ENCODE peak calls at places on chromosomes 1 and 21, in seven cellular contexts. One of them, this sample, is unnamed.

GRCh38 chr1:27656157-27656893 is 15.7 kb downstream of the IFI6 start:
- DNase-seq in PC-9: no peak
- DNase-seq in lower lobe of right lung: peak; percentile 75
- DNase-seq in adrenal gland: peak; percentile 76
- DNase-seq in tibial nerve: peak; percentile 55
- DNase-seq in ascending aorta: peak; percentile 85
- DNase-seq in brain microvascular endothelial cell: peak; percentile 53
- DNase-seq in this sample: no peak

GRCh38 chr1:166432655-166433054 is 265.9 kb upstream of the FAM78B start:
- DNase-seq in PC-9: no peak
- DNase-seq in lower lobe of right lung: no peak
- DNase-seq in adrenal gland: no peak
- DNase-seq in tibial nerve: no peak
- DNase-seq in ascending aorta: no peak
- DNase-seq in brain microvascular endothelial cell: no peak
- DNase-seq in this sample: no peak

GRCh38 chr1:89843279-89844121 is 22.7 kb downstream of the LRRC8D start:
- DNase-seq in PC-9: peak; percentile 67
- DNase-seq in lower lobe of right lung: peak; percentile 79
- DNase-seq in adrenal gland: peak; percentile 72
- DNase-seq in tibial nerve: peak; percentile 35
- DNase-seq in ascending aorta: peak; percentile 73
- DNase-seq in brain microvascular endothelial cell: peak; percentile 54
- DNase-seq in this sample: peak; percentile 75

GRCh38 chr1:97943354-97943753 is 22.5 kb upstream of the DPYD start:
- DNase-seq in PC-9: no peak
- DNase-seq in lower lobe of right lung: no peak
- DNase-seq in adrenal gland: no peak
- DNase-seq in tibial nerve: no peak
- DNase-seq in ascending aorta: no peak
- DNase-seq in brain microvascular endothelial cell: peak; percentile 66
- DNase-seq in this sample: no peak

GRCh38 chr1:164821648-164822047 is 262.7 kb downstream of the PBX1 start:
- DNase-seq in PC-9: no peak
- DNase-seq in lower lobe of right lung: no peak
- DNase-seq in adrenal gland: no peak
- DNase-seq in tibial nerve: no peak
- DNase-seq in ascending aorta: no peak
- DNase-seq in brain microvascular endothelial cell: no peak
- DNase-seq in this sample: no peak

GRCh38 chr1:179996099-179996498 is 41.5 kb downstream of the CEP350 start:
- DNase-seq in PC-9: no peak
- DNase-seq in lower lobe of right lung: no peak
- DNase-seq in adrenal gland: no peak
- DNase-seq in tibial nerve: no peak
- DNase-seq in ascending aorta: no peak
- DNase-seq in brain microvascular endothelial cell: no peak
- DNase-seq in this sample: no peak

GRCh38 chr1:155061381-155062150 is 2.0 kb upstream of the EFNA4 start:
- DNase-seq in PC-9: peak; percentile 90
- DNase-seq in lower lobe of right lung: peak; percentile 88
- DNase-seq in adrenal gland: peak; percentile 90
- DNase-seq in tibial nerve: peak; percentile 96
- DNase-seq in ascending aorta: peak; percentile 92
- DNase-seq in brain microvascular endothelial cell: peak; percentile 81
- DNase-seq in this sample: peak; percentile 98

GRCh38 chr1:166272851-166273250 is 106.0 kb upstream of the FAM78B start:
- DNase-seq in PC-9: no peak
- DNase-seq in lower lobe of right lung: no peak
- DNase-seq in adrenal gland: no peak
- DNase-seq in tibial nerve: no peak
- DNase-seq in ascending aorta: no peak
- DNase-seq in brain microvascular endothelial cell: no peak
- DNase-seq in this sample: no peak

GRCh38 chr1:1163538-1164070 is 10.1 kb upstream of the TTLL10 start:
- DNase-seq in PC-9: no peak
- DNase-seq in lower lobe of right lung: no peak
- DNase-seq in adrenal gland: no peak
- DNase-seq in tibial nerve: no peak
- DNase-seq in ascending aorta: no peak
- DNase-seq in brain microvascular endothelial cell: no peak
- DNase-seq in this sample: no peak

GRCh38 chr1:100969336-100969735 is 56.2 kb downstream of the DPH5 start:
- DNase-seq in PC-9: no peak
- DNase-seq in lower lobe of right lung: no peak
- DNase-seq in adrenal gland: no peak
- DNase-seq in tibial nerve: no peak
- DNase-seq in ascending aorta: no peak
- DNase-seq in brain microvascular endothelial cell: no peak
- DNase-seq in this sample: no peak

GRCh38 chr1:205949753-205950152 is 6.5 kb upstream of the SLC26A9 start:
- DNase-seq in PC-9: no peak
- DNase-seq in lower lobe of right lung: no peak
- DNase-seq in adrenal gland: no peak
- DNase-seq in tibial nerve: no peak
- DNase-seq in ascending aorta: no peak
- DNase-seq in brain microvascular endothelial cell: no peak
- DNase-seq in this sample: no peak

GRCh38 chr1:21783679-21784603 is 992 bp upstream of the USP48 start:
- DNase-seq in PC-9: peak; percentile 93
- DNase-seq in lower lobe of right lung: peak; percentile 53
- DNase-seq in adrenal gland: peak; percentile 98
- DNase-seq in tibial nerve: no peak
- DNase-seq in ascending aorta: peak; percentile 76
- DNase-seq in brain microvascular endothelial cell: peak; percentile 93
- DNase-seq in this sample: peak; percentile 95

GRCh38 chr1:33753087-33753856 is 110.6 kb upstream of the HMGB4 start:
- DNase-seq in PC-9: no peak
- DNase-seq in lower lobe of right lung: no peak
- DNase-seq in adrenal gland: no peak
- DNase-seq in tibial nerve: no peak
- DNase-seq in ascending aorta: no peak
- DNase-seq in brain microvascular endothelial cell: no peak
- DNase-seq in this sample: no peak

GRCh38 chr1:51237714-51238403 is 1.8 kb downstream of the RNF11 start:
- DNase-seq in PC-9: no peak
- DNase-seq in lower lobe of right lung: no peak
- DNase-seq in adrenal gland: no peak
- DNase-seq in tibial nerve: no peak
- DNase-seq in ascending aorta: no peak
- DNase-seq in brain microvascular endothelial cell: peak; percentile 13
- DNase-seq in this sample: peak; percentile 88

GRCh38 chr1:4701276-4701675 is 46.9 kb downstream of the AJAP1 start:
- DNase-seq in PC-9: no peak
- DNase-seq in lower lobe of right lung: no peak
- DNase-seq in adrenal gland: no peak
- DNase-seq in tibial nerve: no peak
- DNase-seq in ascending aorta: no peak
- DNase-seq in brain microvascular endothelial cell: no peak
- DNase-seq in this sample: no peak

GRCh38 chr21:39938086-39938611 is 70.9 kb downstream of the PCP4 start:
- DNase-seq in PC-9: no peak
- DNase-seq in lower lobe of right lung: no peak
- DNase-seq in adrenal gland: peak; percentile 32
- DNase-seq in tibial nerve: no peak
- DNase-seq in ascending aorta: no peak
- DNase-seq in brain microvascular endothelial cell: no peak
- DNase-seq in this sample: no peak

GRCh38 chr1:119740261-119740660 is 28.4 kb downstream of the HMGCS2 start:
- DNase-seq in PC-9: no peak
- DNase-seq in lower lobe of right lung: no peak
- DNase-seq in adrenal gland: no peak
- DNase-seq in tibial nerve: no peak
- DNase-seq in ascending aorta: no peak
- DNase-seq in brain microvascular endothelial cell: no peak
- DNase-seq in this sample: no peak

GRCh38 chr1:69987881-69988280 is 217.5 kb downstream of the LRRC40 start:
- DNase-seq in PC-9: no peak
- DNase-seq in lower lobe of right lung: no peak
- DNase-seq in adrenal gland: no peak
- DNase-seq in tibial nerve: no peak
- DNase-seq in ascending aorta: no peak
- DNase-seq in brain microvascular endothelial cell: no peak
- DNase-seq in this sample: no peak

GRCh38 chr1:156436319-156437043 is 64.1 kb downstream of the MEF2D start:
- DNase-seq in PC-9: no peak
- DNase-seq in lower lobe of right lung: no peak
- DNase-seq in adrenal gland: no peak
- DNase-seq in tibial nerve: no peak
- DNase-seq in ascending aorta: no peak
- DNase-seq in brain microvascular endothelial cell: no peak
- DNase-seq in this sample: no peak

GRCh38 chr1:156434976-156435550 is 65.5 kb downstream of the MEF2D start:
- DNase-seq in PC-9: no peak
- DNase-seq in lower lobe of right lung: no peak
- DNase-seq in adrenal gland: no peak
- DNase-seq in tibial nerve: no peak
- DNase-seq in ascending aorta: no peak
- DNase-seq in brain microvascular endothelial cell: no peak
- DNase-seq in this sample: no peak

GRCh38 chr1:156437465-156437864 is 63.1 kb downstream of the MEF2D start:
- DNase-seq in PC-9: no peak
- DNase-seq in lower lobe of right lung: no peak
- DNase-seq in adrenal gland: no peak
- DNase-seq in tibial nerve: no peak
- DNase-seq in ascending aorta: no peak
- DNase-seq in brain microvascular endothelial cell: no peak
- DNase-seq in this sample: no peak

GRCh38 chr1:156437054-156437453 is 63.5 kb downstream of the MEF2D start:
- DNase-seq in PC-9: no peak
- DNase-seq in lower lobe of right lung: no peak
- DNase-seq in adrenal gland: no peak
- DNase-seq in tibial nerve: no peak
- DNase-seq in ascending aorta: no peak
- DNase-seq in brain microvascular endothelial cell: no peak
- DNase-seq in this sample: no peak

GRCh38 chr1:156435551-156436318 is 64.8 kb downstream of the MEF2D start:
- DNase-seq in PC-9: no peak
- DNase-seq in lower lobe of right lung: no peak
- DNase-seq in adrenal gland: no peak
- DNase-seq in tibial nerve: no peak
- DNase-seq in ascending aorta: no peak
- DNase-seq in brain microvascular endothelial cell: no peak
- DNase-seq in this sample: no peak
- H3K4me3 ChIP-seq in PC-9: no peak overlapping the region
- H3K4me3 ChIP-seq in lower lobe of right lung: peak overlapping the region; percentile 51
- H3K4me3 ChIP-seq in adrenal gland: peak overlapping the region; percentile 43
- H3K4me3 ChIP-seq in tibial nerve: peak overlapping the region; percentile 11
- H3K4me3 ChIP-seq in ascending aorta: peak overlapping the region; percentile 54
- H3K4me3 ChIP-seq in brain microvascular endothelial cell: no peak overlapping the region
- H3K4me3 ChIP-seq in this sample: peak overlapping the region; percentile 19

GRCh38 chr1:176177764-176178163 is 29.3 kb downstream of the COP1 start:
- DNase-seq in PC-9: no peak
- DNase-seq in lower lobe of right lung: no peak
- DNase-seq in adrenal gland: no peak
- DNase-seq in tibial nerve: no peak
- DNase-seq in ascending aorta: no peak
- DNase-seq in brain microvascular endothelial cell: no peak
- DNase-seq in this sample: no peak

GRCh38 chr1:176174108-176174507 is 33.0 kb downstream of the COP1 start:
- DNase-seq in PC-9: no peak
- DNase-seq in lower lobe of right lung: no peak
- DNase-seq in adrenal gland: no peak
- DNase-seq in tibial nerve: no peak
- DNase-seq in ascending aorta: no peak
- DNase-seq in brain microvascular endothelial cell: no peak
- DNase-seq in this sample: no peak

GRCh38 chr1:176183618-176184017 is 23.5 kb downstream of the COP1 start:
- DNase-seq in PC-9: no peak
- DNase-seq in lower lobe of right lung: no peak
- DNase-seq in adrenal gland: no peak
- DNase-seq in tibial nerve: no peak
- DNase-seq in ascending aorta: no peak
- DNase-seq in brain microvascular endothelial cell: no peak
- DNase-seq in this sample: no peak

GRCh38 chr1:176178316-176178715 is 28.8 kb downstream of the COP1 start:
- DNase-seq in PC-9: no peak
- DNase-seq in lower lobe of right lung: no peak
- DNase-seq in adrenal gland: no peak
- DNase-seq in tibial nerve: no peak
- DNase-seq in ascending aorta: no peak
- DNase-seq in brain microvascular endothelial cell: no peak
- DNase-seq in this sample: no peak
- H3K36me3 ChIP-seq in PC-9: peaks cover 14% of the 10 kb centered on the region
- H3K36me3 ChIP-seq in lower lobe of right lung: peaks cover 34% of the 10 kb centered on the region
- H3K36me3 ChIP-seq in adrenal gland: no peaks in the 10 kb centered on the region
- H3K36me3 ChIP-seq in tibial nerve: no peaks in the 10 kb centered on the region
- H3K36me3 ChIP-seq in ascending aorta: peaks cover 11% of the 10 kb centered on the region
- H3K36me3 ChIP-seq in brain microvascular endothelial cell: no peaks in the 10 kb centered on the region
- H3K36me3 ChIP-seq in this sample: peaks cover 13% of the 10 kb centered on the region

DNA sequence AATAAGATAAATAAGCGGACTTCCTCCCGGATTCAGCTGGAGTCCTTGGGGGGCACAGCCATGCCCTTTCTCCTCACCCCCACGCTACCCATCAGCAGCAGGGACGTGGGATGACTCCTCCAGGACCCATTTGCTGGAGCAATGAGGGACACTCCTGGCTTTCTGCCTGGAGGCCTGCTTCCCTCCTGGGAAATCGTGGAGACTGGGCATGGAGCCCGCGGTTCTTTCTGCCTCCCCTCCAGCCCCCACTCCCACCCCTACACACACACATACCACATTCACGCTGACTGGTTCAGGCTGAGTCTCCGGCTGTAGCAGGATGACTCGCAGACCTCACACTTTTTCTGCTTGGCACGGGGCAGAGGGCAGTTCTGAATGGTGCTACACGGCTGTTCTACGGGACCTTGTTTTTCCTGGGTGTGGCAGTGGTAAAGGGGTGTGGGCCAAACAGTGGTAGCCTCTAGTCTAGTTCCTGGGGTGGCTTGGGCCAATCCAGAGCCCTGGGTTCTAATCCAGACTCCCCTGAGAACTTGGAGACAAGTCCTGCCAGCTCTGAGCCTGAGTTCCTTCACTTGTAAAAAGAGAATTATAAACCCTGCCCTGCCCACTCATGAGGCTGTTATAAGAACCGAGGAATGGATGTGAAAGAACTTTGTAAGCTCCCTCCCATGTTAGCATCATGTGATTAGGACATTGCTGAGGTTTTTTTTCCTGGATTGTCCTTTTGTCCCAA is 131.2 kb downstream of the RRAGC start:
- DNase-seq in PC-9: no peak
- DNase-seq in lower lobe of right lung: no peak
- DNase-seq in adrenal gland: peak; percentile 55
- DNase-seq in tibial nerve: peak; percentile 4
- DNase-seq in ascending aorta: peak; percentile 73
- DNase-seq in brain microvascular endothelial cell: peak; percentile 56
- DNase-seq in this sample: no peak
- H3K27ac ChIP-seq in PC-9: no peak overlapping the region
- H3K27ac ChIP-seq in lower lobe of right lung: no peak overlapping the region
- H3K27ac ChIP-seq in adrenal gland: no peak overlapping the region
- H3K27ac ChIP-seq in tibial nerve: no peak overlapping the region
- H3K27ac ChIP-seq in ascending aorta: no peak overlapping the region
- H3K27ac ChIP-seq in brain microvascular endothelial cell: no peak overlapping the region
- H3K27ac ChIP-seq in this sample: no peak overlapping the region

DNA sequence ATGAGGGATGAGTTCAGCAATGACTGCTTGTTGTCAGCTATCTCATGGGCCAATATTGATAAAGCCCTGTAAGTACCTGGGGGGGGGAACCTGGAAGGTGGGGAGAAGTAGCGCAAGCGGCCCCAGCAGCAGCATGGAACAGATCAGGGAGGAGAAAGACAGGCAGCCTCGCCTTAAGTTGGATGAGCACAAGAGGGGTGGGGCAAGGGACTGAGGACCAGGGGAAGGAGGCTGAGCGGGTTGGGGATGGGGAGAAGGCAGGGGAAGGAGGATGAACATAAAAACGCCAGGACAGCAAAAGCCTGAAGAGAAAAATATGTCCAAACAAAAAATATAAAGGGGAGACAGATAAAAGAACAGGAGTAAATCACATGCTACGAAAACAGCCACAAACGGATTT is 70.6 kb downstream of the ALG14 start:
- DNase-seq in PC-9: no peak
- DNase-seq in lower lobe of right lung: no peak
- DNase-seq in adrenal gland: no peak
- DNase-seq in tibial nerve: no peak
- DNase-seq in ascending aorta: no peak
- DNase-seq in brain microvascular endothelial cell: no peak
- DNase-seq in this sample: no peak
- H3K4me3 ChIP-seq in PC-9: no peak overlapping the region
- H3K4me3 ChIP-seq in lower lobe of right lung: no peak overlapping the region
- H3K4me3 ChIP-seq in adrenal gland: no peak overlapping the region
- H3K4me3 ChIP-seq in tibial nerve: no peak overlapping the region
- H3K4me3 ChIP-seq in ascending aorta: no peak overlapping the region
- H3K4me3 ChIP-seq in brain microvascular endothelial cell: no peak overlapping the region
- H3K4me3 ChIP-seq in this sample: no peak overlapping the region